ENCODE peak calls at places on chromosome 7, in ten cellular contexts. X, H, B, I, W, E, S, G, A and U are unnamed samples.

GRCh38 chr7:133081119-133081604 is 728 bp downstream of the CHCHD3 start:
- DNase-seq in X (no peak), H (no peak), B (peak; percentile 37), I (no peak), W (peak; percentile 19), E (no peak), S (no peak), G (peak; percentile 37), A (peak; percentile 22), U (no peak)

GRCh38 chr7:38169862-38170261 is 8.2 kb upstream of the STARD3NL start:
- DNase-seq in X (peak; percentile 95), H (no peak), B (no peak), I (peak; percentile 89), W (no peak), E (peak; percentile 95), S (peak; percentile 44), G (peak; percentile 75), A (no peak), U (no peak)

GRCh38 chr7:135758531-135758932 is 9.9 kb upstream of the FAM180A start:
- DNase-seq in X (peak; percentile 84), H (no peak), B (no peak), I (peak; percentile 72), W (no peak), E (peak; percentile 39), S (peak; percentile 60), G (no peak), A (no peak), U (no peak)

GRCh38 chr7:46072722-46073121 is 151.7 kb upstream of the IGFBP3 start:
- DNase-seq in X (peak; percentile 38), H (no peak), B (no peak), I (no peak), W (no peak), E (peak; percentile 23), S (no peak), G (no peak), A (no peak), U (no peak)

GRCh38 chr7:104415700-104416099 is 87.3 kb downstream of the LHFPL3 start:
- DNase-seq in X (no peak), H (no peak), B (no peak), I (no peak), W (no peak), E (no peak), S (no peak), G (peak; percentile 12), A (no peak), U (no peak)

GRCh38 chr7:137890449-137890916 is 43.7 kb upstream of the DGKI start:
- DNase-seq in X (no peak), H (no peak), B (no peak), I (no peak), W (no peak), E (no peak), S (no peak), G (no peak), A (no peak), U (no peak)

GRCh38 chr7:22601812-22602568 is 102.0 kb upstream of the STEAP1B start:
- DNase-seq in X (peak; percentile 55), H (no peak), B (no peak), I (peak; percentile 86), W (no peak), E (peak; percentile 75), S (peak; percentile 34), G (no peak), A (no peak), U (no peak)

GRCh38 chr7:150787321-150788281 is 12.6 kb downstream of the TMEM176B start:
- DNase-seq in X (no peak), H (no peak), B (peak; percentile 58), I (peak; percentile 14), W (no peak), E (no peak), S (no peak), G (peak; percentile 98), A (peak; percentile 49), U (no peak)

GRCh38 chr7:2613926-2614613 is 17.7 kb upstream of the TTYH3 start:
- DNase-seq in X (no peak), H (peak; percentile 68), B (no peak), I (peak; percentile 81), W (no peak), E (peak; percentile 58), S (no peak), G (peak; percentile 49), A (no peak), U (no peak)

GRCh38 chr7:94003446-94004023 is 620 bp downstream of the BET1 start:
- DNase-seq in X (no peak), H (no peak), B (peak; percentile 22), I (peak; percentile 29), W (no peak), E (no peak), S (no peak), G (no peak), A (peak; percentile 38), U (peak; percentile 13)

GRCh38 chr7:113698556-113699220 is 220.1 kb downstream of the PPP1R3A start:
- DNase-seq in X (peak; percentile 45), H (no peak), B (no peak), I (peak; percentile 21), W (no peak), E (peak; percentile 55), S (peak; percentile 44), G (peak; percentile 50), A (peak; percentile 53), U (no peak)

GRCh38 chr7:112411186-112411795 is 39.0 kb upstream of the IFRD1 start:
- DNase-seq in X (peak; percentile 56), H (no peak), B (no peak), I (peak; percentile 46), W (peak; percentile 14), E (peak; percentile 77), S (peak; percentile 66), G (peak; percentile 43), A (peak; percentile 58), U (no peak)

GRCh38 chr7:131502810-131503545 is 53.5 kb downstream of the PODXL start:
- DNase-seq in X (peak; percentile 55), H (peak; percentile 55), B (no peak), I (peak; percentile 51), W (no peak), E (peak; percentile 67), S (no peak), G (no peak), A (peak; percentile 76), U (no peak)

GRCh38 chr7:5638994-5639393 is 142.5 kb downstream of the RNF216 start:
- DNase-seq in X (no peak), H (no peak), B (no peak), I (peak; percentile 22), W (no peak), E (no peak), S (peak; percentile 37), G (no peak), A (no peak), U (no peak)

GRCh38 chr7:137086896-137087295 is 218.4 kb downstream of the CHRM2 start:
- DNase-seq in X (no peak), H (no peak), B (no peak), I (no peak), W (no peak), E (no peak), S (no peak), G (no peak), A (no peak), U (no peak)

GRCh38 chr7:148962823-148963582 is 65.3 kb downstream of the PDIA4 start:
- DNase-seq in X (peak; percentile 88), H (peak; percentile 70), B (peak; percentile 71), I (peak; percentile 73), W (peak; percentile 73), E (peak; percentile 83), S (peak; percentile 87), G (peak; percentile 79), A (peak; percentile 78), U (peak; percentile 64)

GRCh38 chr7:44172803-44173424 is 16.3 kb downstream of the GCK start:
- DNase-seq in X (no peak), H (no peak), B (no peak), I (no peak), W (no peak), E (no peak), S (no peak), G (no peak), A (no peak), U (no peak)

GRCh38 chr7:69782917-69783684 is 184.8 kb downstream of the AUTS2 start:
- DNase-seq in X (peak; percentile 70), H (peak; percentile 64), B (no peak), I (peak; percentile 87), W (peak; percentile 18), E (peak; percentile 70), S (no peak), G (no peak), A (peak; percentile 41), U (no peak)
- TF ChIP-seq CTCF in X (no peak), H (no peak), B (no peak), I (no peak), W (no peak), E (no peak), S (no peak), G (no peak), A (no peak), U (no peak)

GRCh38 chr7:142303650-142304049 is 45.8 kb upstream of the PRSS58 start:
- DNase-seq in X (no peak), H (no peak), B (no peak), I (no peak), W (no peak), E (no peak), S (no peak), G (peak; percentile 58), A (peak; percentile 45), U (no peak)
- TF ChIP-seq CTCF in X (no peak), H (no peak), B (no peak), I (no peak), W (peak; percentile 20), E (no peak), S (no peak), G (peak; percentile 74), A (peak; percentile 31), U (peak; percentile 30)

DNA sequence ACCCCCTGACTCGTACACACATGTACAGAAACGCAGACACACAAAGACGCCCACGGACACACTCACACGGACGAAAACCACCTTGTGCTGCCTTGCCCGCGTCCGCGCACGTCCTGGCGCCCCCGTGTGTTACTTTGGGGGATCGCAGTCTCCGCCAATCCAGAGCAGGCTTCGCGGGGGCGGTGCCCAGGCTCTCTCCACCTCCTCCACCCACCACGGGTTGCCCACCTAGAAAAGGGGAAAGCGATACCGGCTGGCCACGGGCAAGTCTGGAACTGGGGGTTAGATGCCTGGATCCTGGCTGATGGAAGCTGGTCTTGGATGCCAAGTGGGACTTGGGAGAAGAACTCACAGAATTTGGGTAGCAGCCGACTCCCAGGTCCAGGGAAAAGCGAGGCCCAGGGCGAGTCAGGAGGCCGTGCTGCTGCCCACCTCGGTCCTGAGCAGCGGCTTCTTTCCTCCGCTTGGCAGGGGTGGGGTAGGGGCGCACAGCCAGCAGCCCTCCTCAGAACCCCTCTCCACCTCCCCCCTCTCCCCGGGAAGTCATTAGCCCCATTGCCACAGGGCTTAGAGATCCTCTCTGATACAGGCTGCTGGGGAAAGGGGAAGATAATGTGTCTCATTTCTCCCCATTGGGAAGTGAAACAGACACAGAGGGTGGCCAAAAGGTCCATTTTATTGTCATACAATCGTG is 4.6 kb upstream of the VGF start:
- DNase-seq in X (peak; percentile 48), H (peak; percentile 67), B (peak; percentile 84), I (peak; percentile 51), W (peak; percentile 79), E (peak; percentile 53), S (peak; percentile 71), G (peak; percentile 76), A (peak; percentile 80), U (peak; percentile 81)
- TF ChIP-seq CTCF in X (peak; percentile 97), H (peak; percentile 82), B (peak; percentile 90), I (peak; percentile 82), W (peak; percentile 89), E (peak; percentile 97), S (peak; percentile 90), G (peak; percentile 97), A (peak; percentile 80), U (peak; percentile 93)

DNA sequence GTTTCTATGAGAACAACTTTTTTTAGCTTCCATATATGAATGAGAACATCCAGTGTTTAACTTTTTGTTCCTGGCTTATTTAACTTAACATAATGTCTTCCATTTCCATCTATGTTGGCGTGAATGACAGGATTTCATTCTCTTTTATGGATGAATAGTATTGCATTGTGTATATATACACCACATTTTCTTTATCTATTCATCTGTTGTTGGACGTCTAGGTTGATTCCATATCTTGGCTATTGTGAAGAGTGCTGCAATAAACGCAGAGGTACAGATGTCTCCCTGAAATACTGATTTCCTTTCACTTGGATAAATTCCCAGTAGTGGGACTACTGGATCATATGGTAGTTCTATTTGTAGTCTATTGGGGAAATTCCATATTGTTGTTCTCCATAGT is 44.3 kb upstream of the MAGI2 start:
- DNase-seq in X (no peak), H (no peak), B (no peak), I (no peak), W (no peak), E (no peak), S (no peak), G (no peak), A (no peak), U (no peak)
- TF ChIP-seq CTCF in X (no peak), H (no peak), B (no peak), I (no peak), W (no peak), E (no peak), S (no peak), G (no peak), A (no peak), U (no peak)